ENCODE peak calls at places on chromosome 9, in four cellular contexts. One of them, this sample, is unnamed.

GRCh38 chr9:108057421-108058136 is 568.0 kb upstream of the KLF4 start:
- DNase-seq in left ventricle myocardium inferior: no peak
- DNase-seq in GOT3: no peak
- DNase-seq in stimulated activated CD8-positive, alpha-beta memory T cell treated with anti-CD3 and anti-CD28 coated beads, Interleukin-15, amount 100 ng/mL, for 4 hours: no peak
- DNase-seq in this sample: no peak

GRCh38 chr9:106648799-106649198 is 214.2 kb upstream of the ZNF462 start:
- DNase-seq in stimulated activated CD8-positive, alpha-beta memory T cell treated with anti-CD3 and anti-CD28 coated beads, Interleukin-15, amount 100 ng/mL, for 4 hours: no peak
- DNase-seq in left ventricle myocardium inferior: no peak
- DNase-seq in GOT3: no peak
- DNase-seq in this sample: no peak

GRCh38 chr9:26656003-26656940 is 236.3 kb downstream of the CAAP1 start:
- DNase-seq in GOT3: no peak
- DNase-seq in stimulated activated CD8-positive, alpha-beta memory T cell treated with anti-CD3 and anti-CD28 coated beads, Interleukin-15, amount 100 ng/mL, for 4 hours: no peak
- DNase-seq in left ventricle myocardium inferior: no peak
- DNase-seq in this sample: no peak

GRCh38 chr9:87882627-87883026 is at the start of gene SPATA31E1:
- DNase-seq in left ventricle myocardium inferior: no peak
- DNase-seq in stimulated activated CD8-positive, alpha-beta memory T cell treated with anti-CD3 and anti-CD28 coated beads, Interleukin-15, amount 100 ng/mL, for 4 hours: no peak
- DNase-seq in GOT3: no peak
- DNase-seq in this sample: no peak

GRCh38 chr9:125586173-125586512 is 120.9 kb downstream of the MAPKAP1 start:
- DNase-seq in left ventricle myocardium inferior: no peak
- DNase-seq in GOT3: no peak
- DNase-seq in stimulated activated CD8-positive, alpha-beta memory T cell treated with anti-CD3 and anti-CD28 coated beads, Interleukin-15, amount 100 ng/mL, for 4 hours: no peak
- DNase-seq in this sample: no peak

GRCh38 chr9:2727966-2728613 is 10.8 kb downstream of the KCNV2 start:
- DNase-seq in GOT3: no peak
- DNase-seq in left ventricle myocardium inferior: no peak
- DNase-seq in stimulated activated CD8-positive, alpha-beta memory T cell treated with anti-CD3 and anti-CD28 coated beads, Interleukin-15, amount 100 ng/mL, for 4 hours: no peak
- DNase-seq in this sample: no peak

GRCh38 chr9:92414566-92414965 is 9.7 kb downstream of the OMD start:
- DNase-seq in stimulated activated CD8-positive, alpha-beta memory T cell treated with anti-CD3 and anti-CD28 coated beads, Interleukin-15, amount 100 ng/mL, for 4 hours: no peak
- DNase-seq in left ventricle myocardium inferior: no peak
- DNase-seq in GOT3: no peak
- DNase-seq in this sample: no peak

GRCh38 chr9:113187935-113188595 is 33.0 kb downstream of the FKBP15 start:
- DNase-seq in GOT3: no peak
- DNase-seq in stimulated activated CD8-positive, alpha-beta memory T cell treated with anti-CD3 and anti-CD28 coated beads, Interleukin-15, amount 100 ng/mL, for 4 hours: no peak
- DNase-seq in left ventricle myocardium inferior: peak; percentile 17
- DNase-seq in this sample: no peak

GRCh38 chr9:5468850-5469249 is 18.5 kb downstream of the CD274 start:
- DNase-seq in left ventricle myocardium inferior: no peak
- DNase-seq in GOT3: no peak
- DNase-seq in stimulated activated CD8-positive, alpha-beta memory T cell treated with anti-CD3 and anti-CD28 coated beads, Interleukin-15, amount 100 ng/mL, for 4 hours: no peak
- DNase-seq in this sample: no peak

This sample was measured in activated naive CD4-positive, alpha-beta T cell treated with anti-CD3 and anti-CD28 coated beads, Interleukin-2, amount 50 U/mL, for 72 hours.